ENCODE peak calls at places on chromosomes 4 and X, in eight cellular contexts. Z, M, V, I, C, H, J and N are unnamed samples.

GRCh38 chrX:18424482-18425198 is 768 bp upstream of the CDKL5 start:
- DNase-seq in H (no peak), M (no peak), Z (peak), V (peak), J (no peak), I (peak), C (peak), N (no peak)

GRCh38 chr4:69684821-69685220 is 31.8 kb upstream of the UGT2A1 start:
- DNase-seq in C (no peak), J (no peak), V (no peak), I (no peak), M (no peak), H (no peak), Z (no peak), N (no peak)

GRCh38 chr4:124143632-124144031 is 568.9 kb downstream of the ANKRD50 start:
- DNase-seq in I (no peak), H (no peak), V (no peak), C (no peak), Z (no peak), M (no peak), J (no peak), N (no peak)

GRCh38 chr4:78372282-78372988 is 179.1 kb upstream of the ANXA3 start:
- DNase-seq in Z (no peak), J (no peak), I (no peak), C (no peak), M (no peak), V (no peak), H (no peak), N (no peak)

GRCh38 chr4:151014521-151015457 is at the start of gene LRBA:
- DNase-seq in I (peak), J (peak), Z (peak), C (peak), M (peak), V (peak), H (peak), N (no peak)

GRCh38 chr4:153062652-153063168 is 126.6 kb downstream of the FHDC1 start:
- DNase-seq in J (no peak), Z (no peak), V (no peak), I (no peak), C (no peak), H (no peak), M (no peak), N (no peak)

GRCh38 chr4:128244379-128244778 is 43.2 kb downstream of the PGRMC2 start:
- DNase-seq in V (no peak), H (no peak), C (no peak), I (no peak), Z (no peak), J (no peak), M (no peak), N (no peak)

GRCh38 chrX:111262086-111262485 is 8.2 kb downstream of the CAPN6 start:
- DNase-seq in J (no peak), H (no peak), M (no peak), Z (no peak), I (no peak), V (no peak), C (no peak), N (no peak)

GRCh38 chrX:124406294-124407013 is 60.1 kb downstream of the SH2D1A start:
- DNase-seq in J (peak), C (peak), V (peak), Z (peak), I (no peak), M (no peak), H (peak), N (peak)

GRCh38 chrX:107978707-107979307 is 3.4 kb downstream of the TEX13B start:
- DNase-seq in I (no peak), H (no peak), J (no peak), C (no peak), M (no peak), Z (no peak), V (no peak), N (no peak)

DNA sequence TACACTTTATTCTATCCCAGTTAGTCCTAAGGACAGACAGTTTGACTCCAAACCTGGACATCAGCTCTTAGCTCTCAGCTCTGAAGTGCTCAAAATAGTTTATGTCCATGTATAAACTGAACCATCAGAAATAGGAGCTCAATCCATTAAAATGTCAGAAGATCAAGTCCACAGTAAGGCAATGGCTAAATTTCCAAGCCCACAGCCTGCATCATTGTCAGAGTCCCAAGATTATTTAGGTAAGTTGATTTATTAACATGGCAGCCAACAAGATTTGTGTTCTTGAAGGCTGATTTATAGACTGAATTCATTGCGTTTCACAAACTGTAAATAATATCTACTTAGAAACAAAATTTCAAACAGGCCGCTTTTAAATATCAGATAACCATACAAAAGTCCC is 286.5 kb upstream of the ADGRL3 start:
- DNase-seq in Z (no peak), V (no peak), M (no peak), I (no peak), J (no peak), C (no peak), H (no peak), N (no peak)
- TF ChIP-seq CTCF in Z (no peak), V (no peak), M (no peak), I (no peak), J (no peak), C (no peak), H (no peak), N (no peak)

GRCh38 chr4:8820178-8821102 is 51.2 kb downstream of the HMX1 start:
- DNase-seq in Z (no peak), H (no peak), J (peak), I (no peak), M (no peak), C (no peak), V (no peak), N (peak)

GRCh38 chr4:8818063-8818881 is 53.4 kb downstream of the HMX1 start:
- DNase-seq in C (no peak), J (peak), V (no peak), Z (no peak), I (no peak), H (no peak), M (no peak), N (peak)

GRCh38 chr4:8821151-8821950 is 50.3 kb downstream of the HMX1 start:
- DNase-seq in J (peak), C (no peak), H (no peak), Z (no peak), I (no peak), M (no peak), V (no peak), N (peak)

GRCh38 chr4:8819019-8819418 is 52.6 kb downstream of the HMX1 start:
- DNase-seq in H (no peak), Z (no peak), V (no peak), J (no peak), I (no peak), C (no peak), M (no peak), N (peak)

DNA sequence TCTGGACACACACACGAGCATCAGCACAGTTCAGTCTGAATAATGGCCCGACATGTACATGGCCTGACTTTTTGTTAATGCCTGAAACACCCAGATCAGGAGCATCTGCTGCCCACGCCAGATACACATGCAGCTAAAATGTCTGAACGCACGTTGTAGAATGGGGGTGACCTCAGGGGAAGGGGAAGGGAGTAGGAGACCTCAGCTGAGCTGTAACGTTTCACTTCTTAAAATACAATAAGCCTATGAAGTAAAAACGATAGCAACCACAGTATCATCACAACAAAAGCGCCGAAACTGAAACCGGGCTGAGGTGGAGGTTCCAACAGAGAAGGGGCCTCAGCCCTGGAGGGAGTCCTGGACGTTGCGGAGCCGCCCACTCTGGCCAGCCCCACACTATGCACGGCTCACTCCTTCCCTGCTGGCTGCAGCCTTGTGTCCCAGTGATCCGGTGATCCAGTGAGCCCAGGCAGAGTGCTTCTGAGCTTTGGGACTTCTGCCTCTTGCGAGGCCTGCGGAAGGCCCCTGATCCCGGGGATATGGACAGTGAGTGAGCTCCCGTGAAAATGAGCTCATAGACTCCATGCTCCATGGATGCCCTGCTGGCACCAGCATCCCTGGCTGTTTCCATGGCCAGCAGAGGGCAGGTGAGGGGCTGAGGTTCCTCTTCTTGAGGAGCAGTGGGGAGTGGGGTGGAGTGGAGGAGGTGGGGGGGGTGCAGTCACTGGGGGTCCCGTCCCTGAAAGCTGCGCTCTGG is 52.0 kb downstream of the HMX1 start:
- DNase-seq in V (no peak), I (no peak), J (no peak), H (no peak), Z (no peak), C (peak), M (no peak), N (peak)
- TF ChIP-seq CTCF in V (no peak), I (no peak), J (no peak), H (no peak), Z (no peak), C (no peak), M (no peak), N (no peak)

DNA sequence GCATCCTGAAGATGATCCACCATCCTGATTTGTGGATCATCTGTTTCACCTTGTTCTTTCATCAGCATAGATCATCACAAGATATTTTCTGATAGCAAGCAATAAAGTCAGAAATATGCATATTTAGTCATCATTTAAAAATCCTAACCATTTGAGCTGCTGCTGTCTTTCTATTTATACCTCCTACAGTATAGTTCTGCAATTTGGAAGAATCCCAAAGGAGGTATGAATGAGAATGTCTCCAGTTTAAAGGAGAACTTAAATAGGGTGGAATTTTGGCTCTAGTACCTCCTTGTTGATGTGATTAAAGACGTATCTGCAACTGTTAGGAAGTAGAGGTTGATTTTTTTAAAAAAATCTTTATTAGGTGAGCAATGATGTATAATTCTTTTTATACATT is 7.6 kb downstream of the SLC25A14 start:
- DNase-seq in I (no peak), Z (no peak), V (no peak), H (no peak), J (no peak), C (no peak), M (no peak), N (no peak)
- TF ChIP-seq CTCF in I (no peak), Z (no peak), V (no peak), H (no peak), J (no peak), C (no peak), M (no peak), N (no peak)

GRCh38 chr4:52110171-52110570 is 59.1 kb downstream of the SPATA18 start:
- DNase-seq in V (no peak), M (no peak), C (no peak), J (no peak), Z (no peak), H (no peak), I (no peak), N (no peak)

GRCh38 chr4:52107336-52107735 is 56.2 kb downstream of the SPATA18 start:
- DNase-seq in C (no peak), H (no peak), J (no peak), I (no peak), V (no peak), M (no peak), Z (no peak), N (no peak)

GRCh38 chr4:52106142-52106541 is 55.0 kb downstream of the SPATA18 start:
- DNase-seq in M (no peak), J (no peak), C (no peak), Z (no peak), H (no peak), I (no peak), V (no peak), N (no peak)

GRCh38 chr4:52106701-52107100 is 55.6 kb downstream of the SPATA18 start:
- DNase-seq in Z (no peak), V (no peak), J (no peak), H (no peak), M (no peak), I (no peak), C (no peak), N (no peak)

GRCh38 chr4:52107745-52108144 is 56.6 kb downstream of the SPATA18 start:
- DNase-seq in H (no peak), V (no peak), I (no peak), C (no peak), Z (no peak), M (no peak), J (no peak), N (no peak)
- TF ChIP-seq CTCF in H (no peak), V (no peak), I (no peak), C (no peak), Z (no peak), M (no peak), J (peak), N (no peak)

DNA sequence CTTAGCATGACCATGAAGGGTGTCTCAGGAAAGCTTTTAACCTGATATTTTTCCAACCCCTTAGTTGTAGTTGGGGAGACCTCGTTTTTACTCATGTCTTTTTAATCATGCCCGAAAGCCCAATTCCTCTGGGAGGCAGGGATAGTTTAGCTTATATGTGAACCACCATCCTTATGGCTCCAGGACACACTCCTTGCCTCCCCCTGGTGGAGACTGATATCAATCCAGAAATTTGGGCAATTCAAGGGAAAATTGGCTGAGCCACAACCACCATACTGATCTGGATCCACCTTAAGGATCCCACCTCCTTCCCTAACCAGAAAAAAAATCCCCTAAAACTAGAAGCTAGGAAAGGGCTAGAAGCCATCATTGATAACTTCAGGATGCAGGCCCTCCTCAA is 13.4 kb upstream of the COL25A1 start:
- DNase-seq in Z (no peak), V (no peak), I (no peak), M (no peak), H (no peak), C (no peak), J (no peak), N (no peak)
- TF ChIP-seq CTCF in Z (no peak), V (no peak), I (no peak), M (no peak), H (no peak), C (no peak), J (peak), N (peak)

DNA sequence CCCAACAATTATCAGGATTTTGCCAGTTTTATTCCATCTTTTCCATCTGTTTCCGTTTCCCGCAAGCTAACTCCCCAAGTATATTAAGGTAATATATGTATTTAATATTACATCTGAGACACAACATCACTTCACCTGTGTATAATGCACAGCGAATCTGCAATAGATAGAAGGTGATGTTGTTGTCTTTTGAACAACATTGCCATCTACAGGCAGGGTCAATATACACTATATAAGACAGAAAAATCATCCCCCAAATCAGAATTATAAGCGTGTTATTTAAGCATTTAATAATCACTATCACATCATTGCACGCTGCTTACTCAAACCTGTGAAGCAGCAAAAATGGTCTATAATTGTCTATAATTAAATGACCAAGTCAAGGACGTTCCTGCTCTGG is 1115.5 kb downstream of the NLGN4X start:
- DNase-seq in Z (no peak), M (no peak), I (no peak), V (no peak), C (no peak), H (no peak), J (no peak), N (no peak)
- TF ChIP-seq CTCF in Z (peak), M (no peak), I (no peak), V (no peak), C (no peak), H (no peak), J (peak), N (peak)

DNA sequence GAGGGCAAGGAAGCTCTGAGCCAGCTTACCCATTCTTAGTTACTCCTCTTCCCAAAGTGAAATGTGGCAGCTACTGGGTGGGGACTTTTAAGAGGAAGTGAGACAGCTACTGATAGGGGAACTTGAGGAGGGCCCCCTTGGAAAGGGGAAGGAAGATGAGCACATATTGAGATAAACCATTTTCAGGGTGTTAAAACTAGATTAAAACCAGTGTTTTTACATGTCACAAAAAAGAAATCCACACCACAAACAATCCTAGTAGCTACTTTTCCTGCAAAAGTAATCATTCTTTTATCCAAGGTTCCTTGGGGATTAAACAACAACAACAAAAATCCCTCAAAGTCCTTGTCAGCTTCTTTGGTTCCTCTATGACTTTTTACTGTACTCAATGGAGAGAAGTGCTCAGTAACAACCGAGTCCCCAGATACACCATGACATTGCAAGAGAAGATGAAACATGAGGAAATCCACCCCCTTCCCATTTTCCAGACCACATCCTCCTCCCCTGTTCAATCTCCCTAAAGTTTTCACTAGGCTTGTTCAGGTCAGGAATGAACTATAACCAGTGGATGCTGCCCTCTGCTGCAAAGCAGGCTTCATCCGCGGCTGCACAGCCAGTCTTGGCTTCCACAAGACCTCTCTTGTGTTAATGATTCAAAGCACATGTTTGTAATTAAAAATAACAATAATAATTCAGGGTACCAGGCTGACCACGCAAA is 113.5 kb upstream of the TMEM164 start:
- DNase-seq in J (no peak), M (no peak), I (no peak), H (no peak), V (no peak), C (no peak), Z (no peak), N (no peak)
- TF ChIP-seq CTCF in J (peak), M (no peak), I (no peak), H (no peak), V (no peak), C (no peak), Z (no peak), N (peak)

GRCh38 chrX:113260474-113260873 is 419.8 kb upstream of the AMOT start:
- DNase-seq in J (no peak), Z (no peak), I (no peak), V (no peak), M (no peak), H (no peak), C (no peak), N (no peak)
- TF ChIP-seq CTCF in J (peak), Z (no peak), I (no peak), V (no peak), M (no peak), H (no peak), C (no peak), N (no peak)

GRCh38 chr4:120873554-120873953 is 49.0 kb downstream of the PRDM5 start:
- DNase-seq in Z (no peak), M (no peak), V (no peak), H (no peak), I (no peak), J (no peak), C (no peak), N (no peak)
- TF ChIP-seq CTCF in Z (no peak), M (no peak), V (no peak), H (no peak), I (no peak), J (no peak), C (no peak), N (peak)